ENCODE peak calls at places on chromosomes 1 and 21, in nine cellular contexts. One of them, this sample, is unnamed.

GRCh38 chr1:245542365-245542764 is 387.6 kb downstream of the KIF26B start:
- DNase-seq in K562: no peak
- DNase-seq in HAP-1: no peak
- DNase-seq in prostate gland: no peak
- DNase-seq in fibroblast of pulmonary artery: no peak
- DNase-seq in heart left ventricle: no peak
- DNase-seq in ovary: no peak
- DNase-seq in tibial nerve: no peak
- DNase-seq in tibial artery: no peak
- DNase-seq in this sample: no peak

GRCh38 chr1:53706356-53706755 is 32.6 kb downstream of the GLIS1 start:
- DNase-seq in tibial nerve: no peak
- DNase-seq in ovary: no peak
- DNase-seq in prostate gland: no peak
- DNase-seq in heart left ventricle: no peak
- DNase-seq in HAP-1: no peak
- DNase-seq in tibial artery: no peak
- DNase-seq in fibroblast of pulmonary artery: no peak
- DNase-seq in K562: no peak
- DNase-seq in this sample: no peak

GRCh38 chr1:2250721-2251281 is 22.7 kb downstream of the SKI start:
- DNase-seq in ovary: peak; percentile 18
- DNase-seq in heart left ventricle: no peak
- DNase-seq in HAP-1: no peak
- DNase-seq in tibial nerve: no peak
- DNase-seq in K562: no peak
- DNase-seq in fibroblast of pulmonary artery: no peak
- DNase-seq in prostate gland: peak; percentile 72
- DNase-seq in tibial artery: no peak
- DNase-seq in this sample: no peak

GRCh38 chr1:29592731-29593130 is 356.4 kb downstream of the PTPRU start:
- DNase-seq in tibial artery: no peak
- DNase-seq in heart left ventricle: no peak
- DNase-seq in K562: no peak
- DNase-seq in prostate gland: no peak
- DNase-seq in HAP-1: no peak
- DNase-seq in ovary: no peak
- DNase-seq in tibial nerve: no peak
- DNase-seq in fibroblast of pulmonary artery: no peak
- DNase-seq in this sample: peak; percentile 4

GRCh38 chr1:239389703-239390102 is 3.3 kb downstream of the CHRM3 start:
- DNase-seq in tibial artery: no peak
- DNase-seq in ovary: no peak
- DNase-seq in K562: no peak
- DNase-seq in tibial nerve: no peak
- DNase-seq in prostate gland: no peak
- DNase-seq in fibroblast of pulmonary artery: no peak
- DNase-seq in heart left ventricle: no peak
- DNase-seq in HAP-1: no peak
- DNase-seq in this sample: no peak

GRCh38 chr1:190808035-190808434 is 330.4 kb upstream of the BRINP3 start:
- DNase-seq in tibial nerve: no peak
- DNase-seq in heart left ventricle: no peak
- DNase-seq in ovary: no peak
- DNase-seq in fibroblast of pulmonary artery: no peak
- DNase-seq in K562: no peak
- DNase-seq in tibial artery: no peak
- DNase-seq in HAP-1: no peak
- DNase-seq in prostate gland: no peak
- DNase-seq in this sample: no peak

GRCh38 chr1:152954436-152954835 is 7.4 kb downstream of the SPRR5 start:
- DNase-seq in fibroblast of pulmonary artery: no peak
- DNase-seq in HAP-1: no peak
- DNase-seq in heart left ventricle: no peak
- DNase-seq in tibial nerve: no peak
- DNase-seq in tibial artery: no peak
- DNase-seq in ovary: no peak
- DNase-seq in prostate gland: no peak
- DNase-seq in K562: no peak
- DNase-seq in this sample: no peak

GRCh38 chr1:113541108-113541507 is 150.8 kb downstream of the MAGI3 start:
- DNase-seq in ovary: no peak
- DNase-seq in prostate gland: no peak
- DNase-seq in fibroblast of pulmonary artery: no peak
- DNase-seq in K562: no peak
- DNase-seq in HAP-1: no peak
- DNase-seq in tibial nerve: no peak
- DNase-seq in tibial artery: no peak
- DNase-seq in heart left ventricle: no peak
- DNase-seq in this sample: no peak

GRCh38 chr1:197519741-197520334 is 251.8 kb downstream of the CRB1 start:
- DNase-seq in tibial nerve: no peak
- DNase-seq in tibial artery: no peak
- DNase-seq in HAP-1: no peak
- DNase-seq in ovary: no peak
- DNase-seq in prostate gland: no peak
- DNase-seq in K562: peak; percentile 16
- DNase-seq in heart left ventricle: no peak
- DNase-seq in fibroblast of pulmonary artery: peak; percentile 42
- DNase-seq in this sample: peak; percentile 15

GRCh38 chr1:240522122-240522822 is 89.7 kb downstream of the GREM2 start:
- DNase-seq in HAP-1: no peak
- DNase-seq in ovary: no peak
- DNase-seq in tibial nerve: no peak
- DNase-seq in heart left ventricle: no peak
- DNase-seq in K562: no peak
- DNase-seq in tibial artery: no peak
- DNase-seq in fibroblast of pulmonary artery: no peak
- DNase-seq in prostate gland: no peak
- DNase-seq in this sample: no peak

GRCh38 chr1:49864597-49864996 is 159.2 kb downstream of the AGBL4 start:
- DNase-seq in tibial nerve: no peak
- DNase-seq in heart left ventricle: no peak
- DNase-seq in ovary: no peak
- DNase-seq in prostate gland: no peak
- DNase-seq in tibial artery: no peak
- DNase-seq in fibroblast of pulmonary artery: no peak
- DNase-seq in K562: no peak
- DNase-seq in HAP-1: no peak
- DNase-seq in this sample: no peak

DNA sequence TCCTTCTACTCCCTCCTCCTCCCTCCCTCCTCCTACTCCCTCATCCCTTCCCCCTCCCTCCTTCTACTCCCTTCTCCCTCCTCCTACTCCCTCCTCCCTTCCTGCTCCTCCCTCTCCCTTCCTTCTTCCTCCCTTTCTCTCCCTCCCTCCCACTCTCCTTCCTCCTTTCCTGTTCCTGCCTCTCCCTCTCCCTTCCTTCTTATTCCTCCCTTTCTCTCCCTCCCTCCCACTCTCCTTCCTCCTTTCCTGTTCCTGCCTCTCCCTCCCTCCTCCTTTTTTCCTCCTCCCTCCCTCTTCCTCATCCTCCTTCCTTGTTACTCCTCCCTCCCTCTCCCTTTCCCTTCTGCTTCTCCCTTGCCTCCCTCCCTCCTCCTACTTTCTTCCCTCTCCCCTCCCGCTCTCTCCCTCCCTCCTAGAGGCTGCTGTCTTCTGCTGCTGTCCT is 41.2 kb downstream of the WNT9A start:
- DNase-seq in fibroblast of pulmonary artery: no peak
- DNase-seq in K562: no peak
- DNase-seq in tibial artery: no peak
- DNase-seq in prostate gland: no peak
- DNase-seq in tibial nerve: no peak
- DNase-seq in HAP-1: no peak
- DNase-seq in ovary: no peak
- DNase-seq in heart left ventricle: no peak
- DNase-seq in this sample: no peak
- H3K4me3 ChIP-seq in fibroblast of pulmonary artery: no peak overlapping the region
- H3K4me3 ChIP-seq in K562: no peak overlapping the region
- H3K4me3 ChIP-seq in tibial artery: no peak overlapping the region
- H3K4me3 ChIP-seq in prostate gland: no peak overlapping the region
- H3K4me3 ChIP-seq in tibial nerve: no peak overlapping the region
- H3K4me3 ChIP-seq in HAP-1: no peak overlapping the region
- H3K4me3 ChIP-seq in ovary: no peak overlapping the region
- H3K4me3 ChIP-seq in heart left ventricle: no peak overlapping the region
- H3K4me3 ChIP-seq in this sample: no peak overlapping the region

DNA sequence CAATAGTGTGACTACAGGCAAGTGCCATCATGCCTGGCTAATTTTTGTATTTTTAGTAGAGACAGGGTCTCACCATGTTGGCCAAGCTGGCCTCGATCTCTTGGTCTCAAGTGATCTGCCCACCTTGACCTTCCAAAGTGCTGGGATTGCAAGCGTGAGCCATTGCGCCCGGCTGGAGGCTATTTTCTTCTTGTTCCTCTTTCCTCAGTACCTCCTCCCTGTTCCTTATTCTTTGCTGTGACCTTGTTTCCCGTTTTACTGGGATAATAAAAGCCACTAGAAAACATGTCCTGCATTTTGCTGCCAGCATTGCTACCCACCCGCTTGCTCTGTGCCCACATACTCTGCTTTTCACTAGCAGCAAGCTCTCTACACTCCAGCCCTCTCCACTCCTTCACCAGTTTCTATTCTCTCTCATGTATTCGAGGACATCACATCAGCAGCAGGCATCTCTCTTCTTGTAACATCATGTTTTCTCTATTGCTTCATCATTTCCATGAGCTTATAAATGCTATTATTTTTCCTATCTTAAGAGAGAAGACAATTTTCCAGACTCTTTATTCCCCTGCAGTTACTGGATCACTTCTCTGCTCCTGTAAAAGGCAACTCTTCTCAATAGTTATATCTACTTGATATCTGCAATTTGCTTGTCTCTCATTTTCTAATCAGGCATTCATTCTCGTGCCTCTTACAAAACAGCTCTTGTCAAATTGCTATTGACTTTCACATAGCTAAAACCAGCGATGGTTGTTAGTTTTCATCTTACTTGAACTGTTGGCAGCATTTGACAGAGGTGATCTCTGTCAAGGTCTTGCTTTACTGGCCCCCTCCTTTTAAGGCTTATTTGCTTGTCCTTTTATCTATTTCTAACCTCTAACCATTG is 34.5 kb upstream of the C21orf91 start:
- DNase-seq in ovary: no peak
- DNase-seq in heart left ventricle: no peak
- DNase-seq in tibial artery: no peak
- DNase-seq in prostate gland: no peak
- DNase-seq in HAP-1: no peak
- DNase-seq in tibial nerve: no peak
- DNase-seq in K562: no peak
- DNase-seq in fibroblast of pulmonary artery: no peak
- DNase-seq in this sample: no peak
- H3K4me3 ChIP-seq in ovary: no peak overlapping the region
- H3K4me3 ChIP-seq in heart left ventricle: no peak overlapping the region
- H3K4me3 ChIP-seq in tibial artery: no peak overlapping the region
- H3K4me3 ChIP-seq in prostate gland: no peak overlapping the region
- H3K4me3 ChIP-seq in HAP-1: no peak overlapping the region
- H3K4me3 ChIP-seq in tibial nerve: no peak overlapping the region
- H3K4me3 ChIP-seq in K562: no peak overlapping the region
- H3K4me3 ChIP-seq in fibroblast of pulmonary artery: no peak overlapping the region
- H3K4me3 ChIP-seq in this sample: no peak overlapping the region

GRCh38 chr1:22031214-22031962 is 21.1 kb upstream of the CDC42 start:
- DNase-seq in prostate gland: peak; percentile 51
- DNase-seq in heart left ventricle: peak; percentile 30
- DNase-seq in tibial nerve: no peak
- DNase-seq in K562: no peak
- DNase-seq in ovary: no peak
- DNase-seq in fibroblast of pulmonary artery: no peak
- DNase-seq in HAP-1: no peak
- DNase-seq in tibial artery: no peak
- DNase-seq in this sample: no peak
- H3K4me3 ChIP-seq in prostate gland: no peak overlapping the region
- H3K4me3 ChIP-seq in heart left ventricle: no peak overlapping the region
- H3K4me3 ChIP-seq in tibial nerve: no peak overlapping the region
- H3K4me3 ChIP-seq in K562: no peak overlapping the region
- H3K4me3 ChIP-seq in ovary: no peak overlapping the region
- H3K4me3 ChIP-seq in fibroblast of pulmonary artery: no peak overlapping the region
- H3K4me3 ChIP-seq in HAP-1: no peak overlapping the region
- H3K4me3 ChIP-seq in tibial artery: no peak overlapping the region
- H3K4me3 ChIP-seq in this sample: no peak overlapping the region

GRCh38 chr1:11788549-11789053 is 17.2 kb downstream of the MTHFR start:
- DNase-seq in K562: no peak
- DNase-seq in tibial nerve: no peak
- DNase-seq in tibial artery: no peak
- DNase-seq in heart left ventricle: no peak
- DNase-seq in prostate gland: no peak
- DNase-seq in HAP-1: no peak
- DNase-seq in fibroblast of pulmonary artery: no peak
- DNase-seq in ovary: no peak
- DNase-seq in this sample: no peak
- H3K4me3 ChIP-seq in K562: no peak overlapping the region
- H3K4me3 ChIP-seq in tibial nerve: no peak overlapping the region
- H3K4me3 ChIP-seq in tibial artery: no peak overlapping the region
- H3K4me3 ChIP-seq in heart left ventricle: no peak overlapping the region
- H3K4me3 ChIP-seq in prostate gland: no peak overlapping the region
- H3K4me3 ChIP-seq in HAP-1: no peak overlapping the region
- H3K4me3 ChIP-seq in fibroblast of pulmonary artery: no peak overlapping the region
- H3K4me3 ChIP-seq in ovary: no peak overlapping the region
- H3K4me3 ChIP-seq in this sample: no peak overlapping the region

This sample was measured in AG10803.